ENCODE peak calls at places on chromosomes 6 and 20, in nine cellular contexts. E is stimulated activated naive B cell treated with anti-CD40 and anti-IgM and Interleukin-4, amounts not matched to agents 10 μg/mL and 1 μg/mL and 100 μg/mL, for 72 hours; A is EL; K is A673; R is SW 1271; D is neural progenitor cell; C is progenitor cell of endocrine pancreas; I is astrocyte; M is naive thymus-derived CD8-positive, alpha-beta T cell. Y is an unnamed sample.

GRCh38 chr20:17629678-17630089 is 52.4 kb downstream of the RRBP1 start:
- DNase-seq in E (no peak), A (no peak), K (no peak), R (no peak), D (no peak), C (no peak), I (no peak), M (no peak), Y (no peak)

GRCh38 chr20:62736026-62736406 is 27.4 kb downstream of the NTSR1 start:
- DNase-seq in E (no peak), A (no peak), K (no peak), R (no peak), D (no peak), C (no peak), I (no peak), M (no peak), Y (no peak)

GRCh38 chr6:32081168-32081624 is 27.9 kb downstream of the TNXB start:
- DNase-seq in E (no peak), A (peak; percentile 97), K (peak; percentile 19), R (no peak), D (no peak), C (no peak), I (peak; percentile 82), M (no peak), Y (no peak)

GRCh38 chr20:33666293-33667244 is at the start of gene ACTL10:
- DNase-seq in E (peak; percentile 94), A (peak; percentile 99), K (peak; percentile 80), R (peak; percentile 96), D (peak; percentile 89), C (peak; percentile 77), I (peak; percentile 90), M (peak; percentile 57), Y (peak; percentile 30)

GRCh38 chr20:10783660-10784336 is 110.0 kb upstream of the JAG1 start:
- DNase-seq in E (no peak), A (no peak), K (peak; percentile 11), R (no peak), D (no peak), C (no peak), I (no peak), M (no peak), Y (no peak)

GRCh38 chr20:52469143-52469542 is 277.6 kb upstream of the ZFP64 start:
- DNase-seq in E (no peak), A (no peak), K (no peak), R (no peak), D (no peak), C (no peak), I (no peak), M (no peak), Y (no peak)

GRCh38 chr20:13525225-13525940 is 113.3 kb downstream of the TASP1 start:
- DNase-seq in E (no peak), A (peak; percentile 97), K (no peak), R (peak; percentile 3), D (peak; percentile 7), C (no peak), I (peak; percentile 75), M (no peak), Y (no peak)

GRCh38 chr6:109243863-109244825 is 138.1 kb downstream of the CD164 start:
- DNase-seq in E (no peak), A (no peak), K (no peak), R (no peak), D (no peak), C (no peak), I (no peak), M (no peak), Y (no peak)

Y was measured in stimulated activated naive CD4-positive, alpha-beta T cell.